ENCODE peak calls at places on chromosomes 3 and 15, in five cellular contexts. R is upper lobe of right lung; P is GM12865; U is CD8-positive, alpha-beta T cell; Y is fibroblast of pulmonary artery. B is an unnamed sample.

GRCh38 chr15:86690566-86690965 is 610.9 kb downstream of the AGBL1 start:
- DNase-seq in Y (no peak), U (no peak), P (no peak), R (no peak), B (no peak)

GRCh38 chr15:73052679-73053397 is 575 bp downstream of the NEO1 start:
- DNase-seq in R (peak; percentile 70), Y (peak; percentile 29), P (peak; percentile 21), U (peak; percentile 26), B (no peak)

GRCh38 chr15:88608607-88609181 is 12.4 kb upstream of the AEN start:
- DNase-seq in Y (no peak), U (no peak), P (no peak), R (no peak), B (no peak)

GRCh38 chr15:62147149-62148013 is 17.7 kb downstream of the C2CD4B start:
- DNase-seq in R (no peak), P (no peak), Y (no peak), U (no peak), B (no peak)

GRCh38 chr15:81789403-81789802 is 256.4 kb downstream of the MEX3B start:
- DNase-seq in R (no peak), Y (no peak), U (no peak), P (no peak), B (no peak)

GRCh38 chr15:100890850-100891249 is 11.2 kb downstream of the ALDH1A3 start:
- DNase-seq in Y (no peak), U (no peak), P (no peak), R (no peak), B (no peak)

GRCh38 chr3:113166719-113167492 is 44.5 kb upstream of the BOC start:
- DNase-seq in Y (peak; percentile 53), P (no peak), R (no peak), U (no peak), B (no peak)

GRCh38 chr3:44674211-44674610 is 25.7 kb downstream of the ZNF35 start:
- DNase-seq in R (no peak), P (no peak), Y (no peak), U (no peak), B (no peak)

GRCh38 chr3:70726966-70727365 is 414.5 kb upstream of the MDFIC2 start:
- DNase-seq in Y (no peak), R (no peak), U (no peak), P (no peak), B (no peak)

GRCh38 chr15:89325039-89325803 is 9.4 kb downstream of the POLG start:
- DNase-seq in Y (no peak), R (no peak), P (no peak), U (no peak), B (no peak)

GRCh38 chr15:68691667-68692066 is 112.9 kb downstream of the CORO2B start:
- DNase-seq in R (no peak), Y (no peak), U (no peak), P (no peak), B (no peak)

GRCh38 chr3:189557824-189558223 is 73.4 kb upstream of the TP63 start:
- DNase-seq in U (no peak), Y (no peak), P (no peak), R (no peak), B (no peak)

GRCh38 chr3:54232618-54233017 is 110.3 kb downstream of the CACNA2D3 start:
- DNase-seq in U (no peak), Y (no peak), R (no peak), P (no peak), B (no peak)

GRCh38 chr3:174439621-174440349 is 419.3 kb upstream of the NAALADL2 start:
- DNase-seq in P (no peak), Y (peak; percentile 96), R (no peak), U (no peak), B (peak; percentile 30)

GRCh38 chr3:37499061-37499785 is 324.8 kb upstream of the LRRFIP2 start:
- DNase-seq in U (no peak), R (no peak), Y (no peak), P (no peak), B (no peak)

GRCh38 chr15:92315595-92316211 is 78.0 kb upstream of the ST8SIA2 start:
- DNase-seq in R (no peak), P (no peak), U (no peak), Y (no peak), B (no peak)

GRCh38 chr3:125431912-125432587 is 56.9 kb upstream of the ZNF148 start:
- DNase-seq in Y (peak; percentile 17), P (peak; percentile 54), U (no peak), R (no peak), B (no peak)

GRCh38 chr15:75905231-75905630 is 1.6 kb downstream of the FBXO22 start:
- DNase-seq in P (no peak), Y (no peak), R (no peak), U (no peak), B (no peak)

GRCh38 chr15:38378162-38378560 is 75.8 kb upstream of the FAM98B start:
- DNase-seq in Y (peak; percentile 85), U (no peak), P (no peak), R (peak; percentile 70), B (no peak)

GRCh38 chr3:37161351-37161750 is 13.0 kb downstream of the LRRFIP2 start:
- DNase-seq in R (no peak), U (no peak), Y (no peak), P (no peak), B (no peak)

GRCh38 chr3:52707585-52707984 is 1.7 kb downstream of the SPCS1 start:
- DNase-seq in Y (no peak), P (peak; percentile 71), U (no peak), R (no peak), B (no peak)
- H3K4me3 ChIP-seq in Y (no peak overlapping the region), P (peak overlapping the region; percentile 77), U (no peak overlapping the region), R (peak overlapping the region; percentile 95), B (peak overlapping the region; percentile 76)

GRCh38 chr15:99250001-99250400 is 620 bp upstream of the TTC23 start:
- DNase-seq in Y (no peak), R (no peak), P (no peak), U (no peak), B (no peak)
- H3K4me3 ChIP-seq in Y (peak overlapping the region; percentile 78), R (peak overlapping the region; percentile 85), P (peak overlapping the region; percentile 87), U (no peak overlapping the region), B (peak overlapping the region; percentile 37)

GRCh38 chr3:129936757-129937156 is 37.8 kb upstream of the TRH start:
- DNase-seq in U (peak; percentile 24), P (no peak), Y (peak; percentile 70), R (no peak), B (peak; percentile 41)
- H3K4me3 ChIP-seq in U (peak overlapping the region; percentile 38), P (no peak overlapping the region), Y (peak overlapping the region; percentile 33), R (peak overlapping the region; percentile 44), B (peak overlapping the region; percentile 29)

GRCh38 chr3:58411036-58411435 is 22.6 kb downstream of the PDHB start:
- DNase-seq in Y (no peak), R (no peak), P (no peak), U (no peak), B (no peak)
- H3K4me3 ChIP-seq in Y (no peak overlapping the region), R (no peak overlapping the region), P (no peak overlapping the region), U (no peak overlapping the region), B (no peak overlapping the region)

DNA sequence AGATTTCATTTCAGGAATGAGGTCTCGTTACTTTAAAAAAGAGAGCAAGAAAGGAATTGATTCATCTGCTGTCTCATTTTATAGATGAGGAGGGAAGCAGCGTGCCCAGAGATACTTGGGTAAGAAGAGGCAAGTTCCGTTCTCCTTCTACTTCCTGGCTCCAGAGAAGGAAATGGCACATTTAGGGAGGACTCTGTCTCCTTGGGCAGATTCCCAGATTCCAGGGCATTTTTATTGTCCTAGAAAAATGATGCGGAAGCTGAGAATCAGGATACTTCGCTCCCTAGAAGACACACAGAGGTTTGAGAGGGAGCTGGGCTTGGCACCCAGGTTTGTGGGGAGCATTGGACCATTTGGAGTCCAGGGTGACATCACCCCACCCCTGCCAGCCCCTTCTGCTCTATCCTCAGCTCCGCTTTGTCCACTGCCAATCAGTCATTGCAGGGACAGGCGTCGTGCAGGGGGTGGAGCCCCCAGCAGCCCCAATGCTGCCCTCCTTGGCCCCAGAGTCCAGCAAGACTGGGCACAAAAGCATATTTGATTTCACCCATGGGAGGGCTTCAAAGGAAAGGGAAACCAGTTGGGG is 129.9 kb upstream of the MEF2A start:
- DNase-seq in P (no peak), U (no peak), R (no peak), Y (no peak), B (no peak)
- H3K4me3 ChIP-seq in P (no peak overlapping the region), U (no peak overlapping the region), R (no peak overlapping the region), Y (no peak overlapping the region), B (no peak overlapping the region)

B was measured in HL-60.